ENCODE peak calls at places on chromosomes 5 and 9, in seven cellular contexts. W is tibial artery, D is mucosa of descending colon, Q is AG04449, Y is A549, L is ureter, S is iPS-NIHi11. E is an unnamed sample.

GRCh38 chr5:75044406-75044805 is 8.0 kb downstream of the GCNT4 start:
- DNase-seq in W (no peak), D (no peak), Q (no peak), Y (no peak), L (no peak), S (no peak), E (no peak)

GRCh38 chr9:121567142-121568100 is 67.8 kb upstream of the GGTA1 start:
- DNase-seq in W (peak; percentile 81), D (no peak), Q (no peak), Y (no peak), L (no peak), S (no peak), E (no peak)

GRCh38 chr9:5191983-5192382 is 6.5 kb upstream of the INSL6 start:
- DNase-seq in W (no peak), D (no peak), Q (no peak), Y (no peak), L (no peak), S (no peak), E (no peak)

GRCh38 chr5:36552626-36553393 is 53.6 kb upstream of the SLC1A3 start:
- DNase-seq in W (no peak), D (no peak), Q (no peak), Y (peak; percentile 7), L (no peak), S (no peak), E (no peak)

GRCh38 chr5:107806271-107806670 is 135.5 kb upstream of the EFNA5 start:
- DNase-seq in W (no peak), D (no peak), Q (no peak), Y (no peak), L (no peak), S (no peak), E (no peak)

GRCh38 chr5:55899344-55899743 is 48.2 kb downstream of the IL31RA start:
- DNase-seq in W (no peak), D (no peak), Q (no peak), Y (no peak), L (no peak), S (no peak), E (no peak)

GRCh38 chr5:172172912-172173591 is 15.0 kb downstream of the STK10 start:
- DNase-seq in W (no peak), D (no peak), Q (no peak), Y (no peak), L (no peak), S (no peak), E (no peak)

GRCh38 chr5:175544108-175544511 is 65.8 kb downstream of the SFXN1 start:
- DNase-seq in W (no peak), D (no peak), Q (no peak), Y (no peak), L (no peak), S (no peak), E (no peak)

E was measured in prostate gland.